ENCODE peak calls at places on chromosomes 13 and 19, in ten cellular contexts. H, G, T, V, J, S, D, R, Q and W are unnamed samples. For H3K36me3, the result is how much of the 10 kb centered on the place peaks cover.

GRCh38 chr19:55372316-55373081 is 2.2 kb upstream of the IL11 start:
- DNase-seq in H (no peak), G (no peak), T (no peak), V (no peak), J (peak), S (no peak), D (no peak), R (peak), Q (no peak), W (no peak)

GRCh38 chr13:89361909-89362308 is 1690.7 kb downstream of the SLITRK5 start:
- DNase-seq in H (no peak), G (no peak), T (no peak), V (no peak), J (no peak), S (no peak), D (no peak), R (no peak), Q (no peak), W (no peak)

GRCh38 chr13:62162860-62163259 is 747.2 kb upstream of the PCDH20 start:
- DNase-seq in H (no peak), G (no peak), T (no peak), V (no peak), J (no peak), S (no peak), D (no peak), R (no peak), Q (no peak), W (no peak)

GRCh38 chr13:30725331-30726085 is 9.8 kb upstream of the ALOX5AP start:
- DNase-seq in H (no peak), G (no peak), T (no peak), V (no peak), J (no peak), S (no peak), D (peak), R (no peak), Q (no peak), W (no peak)

GRCh38 chr19:12703056-12703455 is 6.6 kb upstream of the FBXW9 start:
- DNase-seq in H (no peak), G (no peak), T (no peak), V (no peak), J (peak), S (no peak), D (peak), R (peak), Q (peak), W (no peak)

GRCh38 chr13:95235199-95235726 is 66.0 kb downstream of the ABCC4 start:
- DNase-seq in H (no peak), G (no peak), T (no peak), V (no peak), J (no peak), S (no peak), D (no peak), R (no peak), Q (no peak), W (no peak)

GRCh38 chr13:94711561-94712286 is 621 bp downstream of the SOX21 start:
- DNase-seq in H (no peak), G (no peak), T (no peak), V (no peak), J (no peak), S (no peak), D (peak), R (peak), Q (no peak), W (no peak)

GRCh38 chr13:39284801-39285388 is 246.6 kb downstream of the NHLRC3 start:
- DNase-seq in H (no peak), G (no peak), T (no peak), V (no peak), J (no peak), S (no peak), D (no peak), R (peak), Q (no peak), W (no peak)

GRCh38 chr19:36418287-36419001 is at the start of gene ZFP82:
- DNase-seq in H (peak), G (peak), T (peak), V (peak), J (peak), S (no peak), D (peak), R (peak), Q (peak), W (peak)

GRCh38 chr19:55322495-55322894 is 2.6 kb downstream of the TMEM150B start:
- DNase-seq in H (no peak), G (no peak), T (no peak), V (no peak), J (peak), S (no peak), D (no peak), R (no peak), Q (no peak), W (no peak)

GRCh38 chr13:29457299-29457698 is 138.2 kb downstream of the SLC7A1 start:
- DNase-seq in H (no peak), G (no peak), T (no peak), V (no peak), J (no peak), S (no peak), D (no peak), R (no peak), Q (no peak), W (no peak)

GRCh38 chr19:35742121-35742724 is at the start of gene IGFLR1:
- DNase-seq in H (peak), G (no peak), T (no peak), V (no peak), J (no peak), S (no peak), D (no peak), R (no peak), Q (no peak), W (peak)

GRCh38 chr19:812049-812816 is 9.5 kb downstream of the PLPPR3 start:
- DNase-seq in H (no peak), G (no peak), T (no peak), V (no peak), J (no peak), S (no peak), D (no peak), R (no peak), Q (no peak), W (no peak)

GRCh38 chr13:51728972-51729371 is 75.0 kb downstream of the DHRS12 start:
- DNase-seq in H (no peak), G (no peak), T (no peak), V (no peak), J (no peak), S (no peak), D (no peak), R (no peak), Q (no peak), W (no peak)

GRCh38 chr13:77919351-77920294 is 992 bp upstream of the EDNRB start:
- DNase-seq in H (no peak), G (peak), T (peak), V (peak), J (no peak), S (no peak), D (peak), R (peak), Q (peak), W (no peak)

GRCh38 chr19:38036707-38037106 is 129.7 kb downstream of the SIPA1L3 start:
- DNase-seq in H (no peak), G (no peak), T (no peak), V (no peak), J (no peak), S (no peak), D (peak), R (no peak), Q (no peak), W (no peak)

GRCh38 chr19:56837892-56838679 is 2.4 kb downstream of the PEG3 start:
- DNase-seq in H (no peak), G (peak), T (peak), V (peak), J (no peak), S (peak), D (peak), R (peak), Q (no peak), W (no peak)

GRCh38 chr19:42433503-42434260 is 6.5 kb upstream of the LIPE start:
- DNase-seq in H (peak), G (no peak), T (peak), V (peak), J (peak), S (no peak), D (peak), R (peak), Q (peak), W (peak)

GRCh38 chr13:24662195-24663088 is 17.8 kb upstream of the ATP12A start:
- DNase-seq in H (no peak), G (no peak), T (no peak), V (no peak), J (no peak), S (no peak), D (no peak), R (no peak), Q (no peak), W (no peak)

GRCh38 chr13:97306106-97306505 is 84.0 kb downstream of the MBNL2 start:
- DNase-seq in H (no peak), G (no peak), T (no peak), V (no peak), J (no peak), S (no peak), D (no peak), R (no peak), Q (no peak), W (no peak)

GRCh38 chr13:101714195-101714594 is 261.7 kb downstream of the ITGBL1 start:
- DNase-seq in H (no peak), G (no peak), T (no peak), V (no peak), J (no peak), S (no peak), D (no peak), R (no peak), Q (no peak), W (no peak)

GRCh38 chr19:31127132-31127967 is 221.9 kb downstream of the TSHZ3 start:
- DNase-seq in H (no peak), G (peak), T (no peak), V (no peak), J (no peak), S (no peak), D (no peak), R (peak), Q (no peak), W (no peak)

GRCh38 chr13:110944121-110944967 is 29.5 kb upstream of the ANKRD10 start:
- DNase-seq in H (no peak), G (peak), T (no peak), V (no peak), J (peak), S (no peak), D (peak), R (peak), Q (peak), W (peak)

GRCh38 chr19:29603308-29603707 is 2.8 kb upstream of the POP4 start:
- DNase-seq in H (no peak), G (no peak), T (no peak), V (no peak), J (no peak), S (no peak), D (no peak), R (peak), Q (no peak), W (no peak)

GRCh38 chr19:47141695-47142094 is 11.1 kb downstream of the SAE1 start:
- DNase-seq in H (no peak), G (no peak), T (no peak), V (no peak), J (no peak), S (no peak), D (no peak), R (no peak), Q (no peak), W (no peak)
- H3K36me3 ChIP-seq in H (under half), G (under half), T (under half), V (under half), J (under half), S (under half), D (half or more), R (under half), Q (under half), W (under half)

GRCh38 chr19:50459638-50460037 is 16.7 kb upstream of the EMC10 start:
- DNase-seq in H (no peak), G (no peak), T (no peak), V (no peak), J (no peak), S (no peak), D (no peak), R (no peak), Q (no peak), W (no peak)

GRCh38 chr19:50459067-50459456 is 17.2 kb upstream of the EMC10 start:
- DNase-seq in H (no peak), G (no peak), T (no peak), V (no peak), J (no peak), S (no peak), D (no peak), R (no peak), Q (no peak), W (no peak)

GRCh38 chr19:50460161-50460765 is 16.0 kb upstream of the EMC10 start:
- DNase-seq in H (peak), G (no peak), T (no peak), V (no peak), J (peak), S (no peak), D (no peak), R (no peak), Q (no peak), W (no peak)

GRCh38 chr19:50457300-50457699 is 19.0 kb upstream of the EMC10 start:
- DNase-seq in H (no peak), G (no peak), T (no peak), V (no peak), J (no peak), S (no peak), D (no peak), R (no peak), Q (no peak), W (no peak)

GRCh38 chr19:50458396-50459066 is 17.8 kb upstream of the EMC10 start:
- DNase-seq in H (no peak), G (no peak), T (no peak), V (no peak), J (no peak), S (no peak), D (no peak), R (no peak), Q (no peak), W (no peak)
- H3K4me3 ChIP-seq in H (no peak), G (no peak), T (no peak), V (no peak), J (no peak), S (no peak), D (no peak), R (no peak), Q (no peak), W (no peak)

GRCh38 chr13:20974981-20975585 is 72.5 kb upstream of the XPO4 start:
- DNase-seq in H (no peak), G (no peak), T (no peak), V (no peak), J (no peak), S (no peak), D (no peak), R (no peak), Q (no peak), W (no peak)

GRCh38 chr13:20980420-20980819 is 77.9 kb upstream of the XPO4 start:
- DNase-seq in H (no peak), G (no peak), T (no peak), V (no peak), J (no peak), S (no peak), D (no peak), R (no peak), Q (peak), W (no peak)

GRCh38 chr13:20973886-20974285 is 71.3 kb upstream of the XPO4 start:
- DNase-seq in H (no peak), G (no peak), T (no peak), V (no peak), J (no peak), S (no peak), D (no peak), R (no peak), Q (no peak), W (no peak)

GRCh38 chr13:20980899-20981298 is 78.4 kb upstream of the XPO4 start:
- DNase-seq in H (no peak), G (no peak), T (no peak), V (no peak), J (no peak), S (no peak), D (no peak), R (no peak), Q (no peak), W (no peak)

DNA sequence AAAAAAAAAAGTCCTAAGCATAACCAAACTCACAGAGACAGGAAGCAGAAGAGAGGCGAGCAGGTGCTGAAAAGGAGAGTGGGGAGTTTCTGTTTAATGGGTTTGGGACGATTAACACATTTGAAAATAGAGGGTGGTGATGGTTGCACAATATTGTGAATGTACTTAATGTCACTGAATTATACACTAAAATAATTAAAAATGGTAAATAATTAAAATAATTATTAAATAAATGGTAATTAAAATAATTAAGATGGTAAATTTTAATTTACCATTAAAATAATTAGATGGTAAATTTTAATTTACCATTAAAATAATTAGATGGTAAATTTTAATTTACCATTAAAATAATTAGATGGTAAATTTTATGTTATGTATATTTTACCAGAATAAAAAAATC is 74.8 kb upstream of the XPO4 start:
- DNase-seq in H (no peak), G (no peak), T (no peak), V (no peak), J (no peak), S (no peak), D (no peak), R (no peak), Q (no peak), W (no peak)
- H3K36me3 ChIP-seq in H (under half), G (under half), T (half or more), V (under half), J (under half), S (half or more), D (under half), R (under half), Q (under half), W (under half)

GRCh38 chr19:52554216-52554971 is 15.7 kb upstream of the ZNF701 start:
- DNase-seq in H (no peak), G (no peak), T (no peak), V (no peak), J (no peak), S (no peak), D (no peak), R (no peak), Q (no peak), W (no peak)
- H3K4me3 ChIP-seq in H (no peak), G (no peak), T (no peak), V (no peak), J (no peak), S (no peak), D (no peak), R (peak), Q (no peak), W (peak)

GRCh38 chr13:99582511-99582910 is 81.2 kb downstream of the TM9SF2 start:
- DNase-seq in H (no peak), G (no peak), T (no peak), V (no peak), J (no peak), S (no peak), D (no peak), R (no peak), Q (no peak), W (no peak)
- H3K36me3 ChIP-seq in H (under half), G (under half), T (under half), V (under half), J (under half), S (under half), D (under half), R (under half), Q (under half), W (under half)

DNA sequence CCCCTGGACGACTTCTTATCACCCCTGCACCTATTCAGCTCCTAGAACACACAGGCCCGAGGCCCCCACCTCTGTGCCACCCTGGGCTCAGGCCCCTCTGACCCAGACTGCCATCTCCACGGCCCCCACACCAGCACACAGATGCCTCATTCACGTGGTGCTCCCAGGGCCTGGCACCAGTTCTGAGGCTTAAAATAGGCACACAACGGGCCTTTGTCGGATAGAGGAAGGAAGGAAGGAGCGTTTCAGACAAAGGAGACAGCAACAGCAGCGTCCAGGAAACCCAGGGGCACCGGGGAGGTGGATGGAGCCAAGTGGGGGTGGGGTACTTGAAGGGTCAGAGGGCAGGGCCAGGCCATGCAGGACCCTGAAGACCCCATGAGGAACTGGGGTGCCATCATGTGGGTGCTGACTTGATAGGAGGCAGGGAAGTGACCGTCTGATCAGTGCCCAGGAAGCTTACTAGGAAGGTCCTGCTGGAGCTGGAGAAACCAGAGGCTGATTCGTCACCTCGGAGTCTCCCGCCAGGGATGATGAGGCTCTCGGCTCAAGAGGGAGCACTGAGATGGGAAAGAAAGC is 7.1 kb downstream of the GNG7 start:
- DNase-seq in H (no peak), G (no peak), T (peak), V (no peak), J (no peak), S (no peak), D (no peak), R (no peak), Q (peak), W (no peak)
- H3K4me3 ChIP-seq in H (no peak), G (no peak), T (no peak), V (no peak), J (no peak), S (no peak), D (no peak), R (no peak), Q (no peak), W (no peak)